ENCODE peak calls at places on chromosomes 7 and 10, in four cellular contexts. C, I, U and Z are unnamed samples.

GRCh38 chr10:99630991-99631390 is 10.8 kb upstream of the SLC25A28 start:
- DNase-seq in C (no peak), I (no peak), U (no peak), Z (no peak)

GRCh38 chr10:99850041-99850766 is 67.8 kb downstream of the ABCC2 start:
- DNase-seq in C (no peak), I (no peak), U (no peak), Z (no peak)

GRCh38 chr10:118166951-118167350 is 120.2 kb upstream of the RAB11FIP2 start:
- DNase-seq in C (no peak), I (no peak), U (no peak), Z (no peak)

GRCh38 chr10:75003891-75004290 is 107.6 kb upstream of the SAMD8 start:
- DNase-seq in C (no peak), I (no peak), U (no peak), Z (no peak)

GRCh38 chr10:51244739-51245138 is 170.5 kb downstream of the PRKG1 start:
- DNase-seq in C (no peak), I (no peak), U (peak), Z (peak)

GRCh38 chr10:78712147-78712546 is 356.6 kb upstream of the ZMIZ1 start:
- DNase-seq in C (no peak), I (no peak), U (no peak), Z (no peak)

GRCh38 chr7:150727381-150727780 is 9.8 kb upstream of the GIMAP5 start:
- DNase-seq in C (no peak), I (no peak), U (peak), Z (peak)

GRCh38 chr10:97362310-97363033 is 27.9 kb upstream of the FRAT2 start:
- DNase-seq in C (no peak), I (no peak), U (no peak), Z (no peak)

GRCh38 chr7:120398284-120399000 is 125.5 kb downstream of the KCND2 start:
- DNase-seq in C (no peak), I (no peak), U (no peak), Z (no peak)

GRCh38 chr7:106056513-106057203 is 55.5 kb downstream of the SYPL1 start:
- DNase-seq in C (no peak), I (peak), U (peak), Z (peak)

GRCh38 chr7:101817031-101817929 is at the start of gene CUX1:
- DNase-seq in C (no peak), I (peak), U (peak), Z (peak)

GRCh38 chr7:7693881-7694280 is 24.5 kb downstream of the RPA3 start:
- DNase-seq in C (peak), I (no peak), U (peak), Z (no peak)

GRCh38 chr10:373015-373414 is 237.8 kb downstream of the ZMYND11 start:
- DNase-seq in C (no peak), I (no peak), U (no peak), Z (peak)

GRCh38 chr10:85995791-85996190 is 370.8 kb downstream of the GRID1 start:
- DNase-seq in C (no peak), I (no peak), U (no peak), Z (peak)

GRCh38 chr7:18464830-18465229 is 30.7 kb upstream of the HDAC9 start:
- DNase-seq in C (no peak), I (no peak), U (no peak), Z (no peak)

GRCh38 chr10:34941471-34942357 is 126.6 kb upstream of the PARD3 start:
- DNase-seq in C (no peak), I (no peak), U (no peak), Z (no peak)

GRCh38 chr10:123635131-123635530 is 31.0 kb upstream of the GPR26 start:
- DNase-seq in C (no peak), I (peak), U (no peak), Z (no peak)

GRCh38 chr7:149714081-149714909 is 59.1 kb downstream of the ZNF467 start:
- DNase-seq in C (peak), I (peak), U (no peak), Z (peak)

GRCh38 chr7:44387427-44387826 is 62.0 kb upstream of the CAMK2B start:
- DNase-seq in C (no peak), I (no peak), U (no peak), Z (no peak)

GRCh38 chr7:97064972-97065587 is 40.4 kb upstream of the DLX5 start:
- DNase-seq in C (peak), I (no peak), U (peak), Z (peak)

GRCh38 chr7:50690541-50691011 is 92.1 kb downstream of the GRB10 start:
- DNase-seq in C (no peak), I (no peak), U (no peak), Z (no peak)

GRCh38 chr7:47362984-47363383 is 218.9 kb downstream of the TNS3 start:
- DNase-seq in C (no peak), I (no peak), U (no peak), Z (no peak)

GRCh38 chr7:98167653-98168052 is 43.6 kb upstream of the BHLHA15 start:
- DNase-seq in C (no peak), I (no peak), U (no peak), Z (no peak)

GRCh38 chr7:55018361-55019328 is at the start of gene EGFR:
- DNase-seq in C (no peak), I (peak), U (peak), Z (peak)

GRCh38 chr7:159027803-159028455 is 116.7 kb downstream of the VIPR2 start:
- DNase-seq in C (no peak), I (peak), U (no peak), Z (peak)

GRCh38 chr10:45235823-45236222 is 79.6 kb downstream of the OR13A1 start:
- DNase-seq in C (no peak), I (no peak), U (no peak), Z (no peak)

GRCh38 chr7:11185179-11185578 is 211.5 kb downstream of the PHF14 start:
- DNase-seq in C (no peak), I (no peak), U (no peak), Z (no peak)

GRCh38 chr10:130770018-130770630 is 541.4 kb downstream of the TCERG1L start:
- DNase-seq in C (no peak), I (no peak), U (no peak), Z (no peak)

GRCh38 chr7:91352091-91352490 is 87.9 kb downstream of the FZD1 start:
- DNase-seq in C (no peak), I (no peak), U (no peak), Z (no peak)

GRCh38 chr10:48363617-48364355 is 57.3 kb downstream of the MAPK8 start:
- DNase-seq in C (peak), I (no peak), U (peak), Z (peak)